ENCODE peak calls at places on chromosomes 12 and 14, in nine cellular contexts. V is bronchial epithelial cell, J is stomach, L is H1, I is IMR-90, D is BE2C, U is RWPE2, T is HL-60, Q is nephron progenitor cell. K is an unnamed sample.

GRCh38 chr14:32078030-32078793 is 1.1 kb downstream of the ARHGAP5 start:
- DNase-seq in T (no peak), J (peak), U (no peak), I (peak), L (no peak), V (no peak), D (peak), Q (peak), K (peak)

GRCh38 chr12:108616941-108617858 is 16.5 kb downstream of the SELPLG start:
- DNase-seq in L (no peak), J (no peak), T (no peak), U (no peak), D (no peak), Q (no peak), V (no peak), I (no peak), K (peak)

GRCh38 chr12:95532851-95533250 is 18.4 kb downstream of the USP44 start:
- DNase-seq in U (no peak), T (no peak), Q (no peak), I (peak), D (no peak), J (no peak), V (peak), L (no peak), K (no peak)

GRCh38 chr12:42630323-42630722 is 40.8 kb upstream of the PRICKLE1 start:
- DNase-seq in D (no peak), V (no peak), I (no peak), U (no peak), J (no peak), T (no peak), Q (no peak), L (no peak), K (no peak)

GRCh38 chr12:96814200-96814599 is 92.9 kb upstream of the NEDD1 start:
- DNase-seq in L (no peak), J (no peak), Q (no peak), D (no peak), U (no peak), I (peak), V (peak), T (no peak), K (no peak)

GRCh38 chr14:104580961-104581360 is 1.4 kb downstream of the C14orf180 start:
- DNase-seq in J (peak), I (peak), L (no peak), Q (no peak), D (peak), T (no peak), V (peak), U (no peak), K (no peak)

GRCh38 chr14:94175403-94176146 is 1.5 kb downstream of the PPP4R4 start:
- DNase-seq in V (no peak), T (no peak), D (no peak), I (no peak), L (no peak), Q (no peak), J (no peak), U (no peak), K (no peak)

GRCh38 chr12:49705479-49706267 is 1.5 kb downstream of the FMNL3 start:
- DNase-seq in U (no peak), Q (no peak), J (no peak), L (no peak), I (peak), T (no peak), D (peak), V (peak), K (peak)

GRCh38 chr14:73325630-73326299 is 88.5 kb downstream of the PAPLN start:
- DNase-seq in Q (no peak), U (no peak), V (no peak), T (no peak), I (no peak), D (no peak), J (no peak), L (no peak), K (no peak)

GRCh38 chr12:119296535-119296934 is 38.0 kb upstream of the CCDC60 start:
- DNase-seq in U (no peak), T (no peak), L (no peak), I (no peak), D (no peak), V (no peak), J (peak), Q (no peak), K (no peak)

GRCh38 chr12:3757261-3757660 is 4.4 kb upstream of the CRACR2A start:
- DNase-seq in Q (no peak), V (no peak), U (no peak), L (no peak), I (no peak), T (no peak), J (peak), D (no peak), K (no peak)

GRCh38 chr12:46831335-46832083 is 5.7 kb upstream of the SLC38A4 start:
- DNase-seq in L (no peak), D (no peak), I (no peak), T (no peak), U (no peak), V (no peak), Q (peak), J (peak), K (no peak)

GRCh38 chr12:20040844-20041243 is 327.5 kb upstream of the PDE3A start:
- DNase-seq in T (no peak), J (no peak), I (no peak), D (no peak), U (no peak), L (no peak), V (no peak), Q (no peak), K (no peak)

GRCh38 chr14:75254381-75254821 is 24.2 kb upstream of the FOS start:
- DNase-seq in L (no peak), Q (no peak), D (no peak), J (peak), U (peak), I (no peak), T (no peak), V (peak), K (no peak)

GRCh38 chr12:127108360-127109215 is 1158.4 kb upstream of the TMEM132C start:
- DNase-seq in T (no peak), Q (peak), V (peak), L (no peak), U (no peak), D (peak), I (peak), J (peak), K (peak)

GRCh38 chr12:62725781-62726180 is 209.2 kb downstream of the PPM1H start:
- DNase-seq in I (no peak), Q (no peak), T (no peak), U (no peak), D (no peak), V (peak), J (no peak), L (no peak), K (no peak)

GRCh38 chr12:131854861-131855476 is 26.8 kb downstream of the MMP17 start:
- DNase-seq in V (no peak), L (no peak), U (no peak), D (no peak), I (no peak), J (no peak), T (no peak), Q (no peak), K (no peak)

GRCh38 chr14:76015668-76016067 is 30.1 kb downstream of the IFT43 start:
- DNase-seq in U (no peak), V (no peak), Q (no peak), L (no peak), D (no peak), J (no peak), T (no peak), I (no peak), K (no peak)

GRCh38 chr12:91741932-91742331 is 403.7 kb downstream of the BTG1 start:
- DNase-seq in V (no peak), D (no peak), Q (no peak), T (no peak), L (no peak), J (no peak), I (peak), U (no peak), K (no peak)

GRCh38 chr14:94768521-94769412 is 1.1 kb downstream of the GSC start:
- DNase-seq in U (no peak), T (peak), J (no peak), L (no peak), I (no peak), Q (peak), D (no peak), V (no peak), K (no peak)

GRCh38 chr14:92969470-92970232 is 46.7 kb downstream of the CHGA start:
- DNase-seq in J (no peak), U (no peak), I (no peak), Q (no peak), L (no peak), V (no peak), T (no peak), D (no peak), K (no peak)

GRCh38 chr14:24456980-24457379 is 14.4 kb upstream of the SDR39U1 start:
- DNase-seq in T (no peak), J (no peak), Q (no peak), I (no peak), L (no peak), V (peak), U (no peak), D (no peak), K (no peak)

GRCh38 chr12:58071994-58072393 is 130.6 kb downstream of the ATP23 start:
- DNase-seq in I (no peak), V (no peak), J (no peak), U (no peak), D (no peak), T (no peak), Q (no peak), L (no peak), K (no peak)

GRCh38 chr14:77570706-77571293 is 45.6 kb downstream of the SPTLC2 start:
- DNase-seq in T (no peak), U (no peak), D (peak), I (no peak), J (no peak), V (no peak), L (no peak), Q (no peak), K (no peak)

GRCh38 chr14:93824518-93825234 is 36.4 kb upstream of the PRIMA1 start:
- DNase-seq in V (no peak), J (no peak), U (no peak), T (no peak), D (peak), L (no peak), I (no peak), Q (peak), K (no peak)

GRCh38 chr14:91830777-91831176 is 36.6 kb downstream of the TC2N start:
- DNase-seq in V (peak), L (peak), T (no peak), D (no peak), I (no peak), Q (no peak), J (peak), U (no peak), K (no peak)

GRCh38 chr12:5094550-5094949 is 50.9 kb downstream of the KCNA5 start:
- DNase-seq in J (no peak), L (no peak), T (no peak), U (no peak), Q (no peak), D (no peak), I (peak), V (no peak), K (no peak)

GRCh38 chr14:28398501-28398900 is 368.1 kb upstream of the FOXG1 start:
- DNase-seq in L (no peak), V (no peak), Q (no peak), U (no peak), T (no peak), D (no peak), J (no peak), I (no peak), K (no peak)

GRCh38 chr12:26283046-26283445 is 87.7 kb downstream of the SSPN start:
- DNase-seq in J (no peak), Q (no peak), U (no peak), V (no peak), D (no peak), L (no peak), T (no peak), I (no peak), K (no peak)

GRCh38 chr12:51884676-51885229 is 3.1 kb upstream of the ANKRD33 start:
- DNase-seq in T (no peak), I (peak), U (peak), Q (no peak), V (peak), L (no peak), D (no peak), J (no peak), K (no peak)

GRCh38 chr12:50275545-50275944 is 7.8 kb downstream of the LIMA1 start:
- DNase-seq in V (peak), Q (no peak), T (no peak), J (peak), D (no peak), L (no peak), U (no peak), I (no peak), K (no peak)

GRCh38 chr12:98686603-98687002 is 41.5 kb downstream of the APAF1 start:
- DNase-seq in J (no peak), U (no peak), V (no peak), Q (no peak), T (no peak), D (no peak), L (no peak), I (peak), K (no peak)

GRCh38 chr12:8991371-8992085 is 2.2 kb downstream of the KLRG1 start:
- DNase-seq in L (no peak), V (no peak), T (no peak), I (no peak), J (no peak), U (no peak), Q (no peak), D (no peak), K (no peak)

GRCh38 chr12:25714219-25714984 is 161.3 kb upstream of the LMNTD1 start:
- DNase-seq in V (no peak), Q (no peak), T (no peak), U (no peak), D (no peak), I (no peak), J (no peak), L (no peak), K (no peak)

GRCh38 chr14:45664668-45665356 is 411.8 kb upstream of the MIS18BP1 start:
- DNase-seq in U (no peak), L (peak), Q (no peak), V (peak), I (no peak), D (peak), J (no peak), T (no peak), K (no peak)

GRCh38 chr14:103500148-103500990 is 22.3 kb downstream of the CKB start:
- DNase-seq in T (peak), L (peak), Q (peak), D (peak), I (peak), J (peak), V (peak), U (no peak), K (peak)

GRCh38 chr12:93699271-93700141 is 22.3 kb downstream of the CRADD start:
- DNase-seq in U (no peak), D (no peak), T (no peak), L (no peak), I (peak), V (peak), J (no peak), Q (no peak), K (no peak)

GRCh38 chr14:68685419-68686211 is 107.3 kb downstream of the ZFP36L1 start:
- DNase-seq in U (peak), V (peak), D (no peak), I (peak), T (no peak), J (no peak), L (no peak), Q (no peak), K (peak)

GRCh38 chr12:131983026-131983425 is 33.3 kb downstream of the EP400 start:
- DNase-seq in D (no peak), L (no peak), T (no peak), J (no peak), U (no peak), Q (no peak), I (no peak), V (no peak), K (no peak)

GRCh38 chr12:71303199-71303598 is 136.4 kb upstream of the LGR5 start:
- DNase-seq in T (no peak), J (no peak), V (peak), D (no peak), L (no peak), I (no peak), Q (no peak), U (no peak), K (no peak)

GRCh38 chr14:65359503-65359902 is 53.0 kb upstream of the FUT8 start:
- DNase-seq in T (no peak), J (no peak), Q (no peak), D (no peak), V (peak), U (no peak), I (peak), L (no peak), K (no peak)
- TF ChIP-seq CTCF in T (no peak), J (no peak), Q (no peak), D (peak), V (peak), U (peak), I (no peak), L (no peak), K (no peak)

GRCh38 chr12:48536602-48537001 is 11.2 kb downstream of the OR8S1 start:
- DNase-seq in U (no peak), V (no peak), I (no peak), Q (no peak), J (no peak), T (no peak), L (no peak), D (no peak), K (no peak)

DNA sequence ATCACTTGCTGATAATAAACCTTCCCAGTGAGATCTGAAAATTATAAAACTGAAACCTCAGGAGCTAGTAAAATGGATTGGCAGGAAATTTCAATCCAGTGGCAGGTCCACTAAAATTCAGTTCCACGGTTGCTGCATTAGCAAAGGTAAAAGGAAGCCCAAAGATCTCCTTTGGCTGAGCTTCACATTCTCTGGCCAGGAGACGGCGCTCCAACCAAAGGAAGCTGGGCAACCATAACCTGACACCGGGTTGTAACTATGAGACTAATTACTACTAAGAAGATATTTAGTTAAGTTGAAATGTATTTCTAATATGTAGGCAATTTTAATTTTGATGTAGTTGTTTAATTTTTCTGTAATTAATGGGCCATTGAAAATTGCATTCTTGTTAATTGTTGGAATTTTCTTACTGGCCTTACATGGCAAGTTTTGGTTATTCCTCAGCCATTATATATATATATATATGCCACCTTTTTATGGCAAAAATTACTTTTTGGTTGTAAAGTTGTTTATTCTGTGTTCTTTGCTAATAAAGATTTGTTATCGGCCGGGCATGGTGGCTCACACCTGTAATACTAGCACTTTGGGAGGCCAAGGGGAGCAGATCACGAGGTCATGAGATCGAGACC is 17.0 kb downstream of the OR8S1 start:
- DNase-seq in L (peak), D (peak), V (peak), U (no peak), J (peak), T (peak), I (peak), Q (peak), K (peak)
- TF ChIP-seq CTCF in L (peak), D (peak), V (peak), U (peak), J (no peak), T (peak), I (peak), Q (peak), K (peak)

DNA sequence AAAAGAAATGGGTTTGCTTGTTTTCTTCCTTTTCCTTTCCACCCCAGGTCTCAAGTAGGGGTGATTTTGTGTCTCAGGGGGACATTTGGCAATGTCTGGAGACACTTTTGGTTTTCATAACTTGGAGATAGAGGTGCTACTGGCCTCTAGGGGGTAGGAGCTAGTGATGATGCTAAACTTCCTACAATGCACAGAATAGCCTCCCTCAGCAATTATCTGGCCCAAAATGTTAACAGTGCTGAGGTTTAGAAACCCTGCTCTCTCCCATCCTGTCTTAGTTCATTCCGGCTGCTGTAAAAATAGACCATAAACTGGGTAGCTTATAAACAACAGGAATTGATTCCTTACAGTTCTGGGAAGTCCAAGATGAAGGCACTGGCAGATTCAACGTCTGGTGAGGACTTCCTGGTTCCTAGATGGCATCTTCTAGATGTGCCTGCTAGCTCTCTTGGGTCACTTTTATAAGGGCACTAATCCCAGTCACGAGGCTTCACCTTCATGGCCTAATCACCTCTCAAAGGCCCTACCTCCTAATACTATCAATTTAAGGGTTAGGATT is 7.4 kb upstream of the GAS2L3 start:
- DNase-seq in V (no peak), D (no peak), U (no peak), Q (no peak), J (no peak), I (no peak), L (no peak), T (no peak), K (no peak)
- TF ChIP-seq CTCF in V (no peak), D (no peak), U (no peak), Q (no peak), J (no peak), I (no peak), L (no peak), T (no peak), K (no peak)

DNA sequence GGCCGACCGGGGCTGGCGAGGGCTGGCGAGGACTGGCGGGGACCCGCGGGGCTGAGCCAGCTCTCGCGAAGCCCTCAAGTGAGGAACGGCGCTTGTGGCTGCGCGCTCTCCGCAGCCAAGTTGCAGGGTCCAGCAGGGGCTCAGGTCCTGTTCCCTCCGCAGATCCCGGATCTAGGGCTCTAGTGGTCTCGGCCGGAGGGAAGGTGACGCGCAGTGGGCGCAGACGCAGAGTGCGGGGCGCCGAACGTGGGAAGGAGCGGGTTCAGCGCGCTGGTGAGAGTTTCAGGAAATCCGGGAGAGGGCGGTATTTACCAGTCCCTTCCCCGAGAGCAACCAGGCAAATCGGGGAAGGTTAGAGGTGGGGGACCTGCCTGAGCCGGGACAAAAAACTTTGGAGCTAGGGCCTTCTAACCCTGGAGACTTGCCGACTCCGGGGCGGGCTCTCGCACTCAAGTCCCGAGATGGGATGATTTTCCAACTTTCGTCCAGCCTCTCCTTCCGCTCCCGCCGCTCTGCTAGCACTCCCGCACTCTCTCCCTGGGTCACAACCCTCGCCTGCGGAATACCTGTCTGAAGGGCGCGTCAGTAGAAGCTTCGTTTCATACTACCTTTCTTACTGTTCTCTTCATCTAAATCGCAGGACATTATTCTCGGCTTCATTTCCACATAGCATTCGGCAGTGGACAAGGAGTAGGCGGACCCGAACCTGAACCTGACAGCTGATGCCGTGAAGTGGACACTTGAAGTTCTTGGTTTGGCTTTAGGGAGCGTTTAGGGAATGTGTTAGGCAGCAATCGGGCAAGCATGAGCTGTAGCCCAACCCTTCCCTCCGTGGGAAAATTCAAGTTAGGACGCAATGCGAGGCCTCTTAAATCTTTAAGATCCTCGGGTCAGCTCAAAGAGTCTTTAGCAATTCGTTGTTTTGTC is 13.6 kb upstream of the PAX9 start:
- DNase-seq in U (no peak), Q (peak), J (no peak), I (peak), T (no peak), V (peak), D (no peak), L (no peak), K (no peak)
- TF ChIP-seq CTCF in U (peak), Q (peak), J (no peak), I (peak), T (no peak), V (peak), D (peak), L (peak), K (no peak)

K was measured in GM20000.